ENCODE peak calls at places on chromosomes 6 and 20, in six cellular contexts. One of them, this sample, is unnamed.

GRCh38 chr20:23397961-23398360 is 23.3 kb downstream of the NAPB start:
- DNase-seq in GM10248: no peak
- DNase-seq in activated CD8-positive, alpha-beta memory T cell treated with anti-CD3 and anti-CD28 coated beads for 4 hours: no peak
- DNase-seq in stimulated activated CD4-positive, alpha-beta T cell treated with anti-CD3 and anti-CD28 coated beads, Interleukin-12 subunit alpha, Interleukin-12 subunit beta, amount 100 ng/mL, for 4 hours: no peak
- DNase-seq in H9: no peak
- DNase-seq in foreskin fibroblast: peak
- DNase-seq in this sample: no peak

GRCh38 chr6:157398151-157398550 is 17.2 kb downstream of the ZDHHC14 start:
- DNase-seq in GM10248: no peak
- DNase-seq in activated CD8-positive, alpha-beta memory T cell treated with anti-CD3 and anti-CD28 coated beads for 4 hours: no peak
- DNase-seq in stimulated activated CD4-positive, alpha-beta T cell treated with anti-CD3 and anti-CD28 coated beads, Interleukin-12 subunit alpha, Interleukin-12 subunit beta, amount 100 ng/mL, for 4 hours: no peak
- DNase-seq in H9: no peak
- DNase-seq in foreskin fibroblast: no peak
- DNase-seq in this sample: no peak

GRCh38 chr6:170080828-170081368 is 210.0 kb downstream of the DLL1 start:
- DNase-seq in GM10248: no peak
- DNase-seq in activated CD8-positive, alpha-beta memory T cell treated with anti-CD3 and anti-CD28 coated beads for 4 hours: no peak
- DNase-seq in stimulated activated CD4-positive, alpha-beta T cell treated with anti-CD3 and anti-CD28 coated beads, Interleukin-12 subunit alpha, Interleukin-12 subunit beta, amount 100 ng/mL, for 4 hours: no peak
- DNase-seq in H9: peak
- DNase-seq in foreskin fibroblast: no peak
- DNase-seq in this sample: no peak

GRCh38 chr6:107841265-107841650 is 17.1 kb upstream of the SCML4 start:
- DNase-seq in GM10248: no peak
- DNase-seq in activated CD8-positive, alpha-beta memory T cell treated with anti-CD3 and anti-CD28 coated beads for 4 hours: no peak
- DNase-seq in stimulated activated CD4-positive, alpha-beta T cell treated with anti-CD3 and anti-CD28 coated beads, Interleukin-12 subunit alpha, Interleukin-12 subunit beta, amount 100 ng/mL, for 4 hours: no peak
- DNase-seq in H9: no peak
- DNase-seq in foreskin fibroblast: no peak
- DNase-seq in this sample: no peak

GRCh38 chr6:17101422-17102257 is at the start of gene STMND1:
- DNase-seq in GM10248: peak
- DNase-seq in activated CD8-positive, alpha-beta memory T cell treated with anti-CD3 and anti-CD28 coated beads for 4 hours: no peak
- DNase-seq in stimulated activated CD4-positive, alpha-beta T cell treated with anti-CD3 and anti-CD28 coated beads, Interleukin-12 subunit alpha, Interleukin-12 subunit beta, amount 100 ng/mL, for 4 hours: no peak
- DNase-seq in H9: peak
- DNase-seq in foreskin fibroblast: peak
- DNase-seq in this sample: peak

GRCh38 chr6:157974341-157974894 is 7.2 kb upstream of the SYNJ2 start:
- DNase-seq in GM10248: no peak
- DNase-seq in activated CD8-positive, alpha-beta memory T cell treated with anti-CD3 and anti-CD28 coated beads for 4 hours: no peak
- DNase-seq in stimulated activated CD4-positive, alpha-beta T cell treated with anti-CD3 and anti-CD28 coated beads, Interleukin-12 subunit alpha, Interleukin-12 subunit beta, amount 100 ng/mL, for 4 hours: no peak
- DNase-seq in H9: no peak
- DNase-seq in foreskin fibroblast: peak
- DNase-seq in this sample: no peak

GRCh38 chr20:40869416-40870147 is 159.0 kb upstream of the TOP1 start:
- DNase-seq in GM10248: no peak
- DNase-seq in activated CD8-positive, alpha-beta memory T cell treated with anti-CD3 and anti-CD28 coated beads for 4 hours: no peak
- DNase-seq in stimulated activated CD4-positive, alpha-beta T cell treated with anti-CD3 and anti-CD28 coated beads, Interleukin-12 subunit alpha, Interleukin-12 subunit beta, amount 100 ng/mL, for 4 hours: no peak
- DNase-seq in H9: peak
- DNase-seq in foreskin fibroblast: no peak
- DNase-seq in this sample: no peak

GRCh38 chr6:56169366-56169765 is 78.0 kb downstream of the COL21A1 start:
- DNase-seq in GM10248: no peak
- DNase-seq in activated CD8-positive, alpha-beta memory T cell treated with anti-CD3 and anti-CD28 coated beads for 4 hours: no peak
- DNase-seq in stimulated activated CD4-positive, alpha-beta T cell treated with anti-CD3 and anti-CD28 coated beads, Interleukin-12 subunit alpha, Interleukin-12 subunit beta, amount 100 ng/mL, for 4 hours: no peak
- DNase-seq in H9: no peak
- DNase-seq in foreskin fibroblast: no peak
- DNase-seq in this sample: no peak

GRCh38 chr6:12309070-12309469 is 18.9 kb downstream of the EDN1 start:
- DNase-seq in GM10248: no peak
- DNase-seq in activated CD8-positive, alpha-beta memory T cell treated with anti-CD3 and anti-CD28 coated beads for 4 hours: no peak
- DNase-seq in stimulated activated CD4-positive, alpha-beta T cell treated with anti-CD3 and anti-CD28 coated beads, Interleukin-12 subunit alpha, Interleukin-12 subunit beta, amount 100 ng/mL, for 4 hours: no peak
- DNase-seq in H9: no peak
- DNase-seq in foreskin fibroblast: no peak
- DNase-seq in this sample: no peak

GRCh38 chr6:31272431-31272830 is 539 bp upstream of the HLA-C start:
- DNase-seq in GM10248: peak
- DNase-seq in activated CD8-positive, alpha-beta memory T cell treated with anti-CD3 and anti-CD28 coated beads for 4 hours: no peak
- DNase-seq in stimulated activated CD4-positive, alpha-beta T cell treated with anti-CD3 and anti-CD28 coated beads, Interleukin-12 subunit alpha, Interleukin-12 subunit beta, amount 100 ng/mL, for 4 hours: no peak
- DNase-seq in H9: no peak
- DNase-seq in foreskin fibroblast: peak
- DNase-seq in this sample: no peak

GRCh38 chr6:52964318-52964717 is 30.8 kb downstream of the GSTA4 start:
- DNase-seq in GM10248: no peak
- DNase-seq in activated CD8-positive, alpha-beta memory T cell treated with anti-CD3 and anti-CD28 coated beads for 4 hours: no peak
- DNase-seq in stimulated activated CD4-positive, alpha-beta T cell treated with anti-CD3 and anti-CD28 coated beads, Interleukin-12 subunit alpha, Interleukin-12 subunit beta, amount 100 ng/mL, for 4 hours: no peak
- DNase-seq in H9: no peak
- DNase-seq in foreskin fibroblast: no peak
- DNase-seq in this sample: no peak